ENCODE peak calls at places on chromosomes 6 and 20, in six cellular contexts. One of them, this sample, is unnamed. For H3K4me1, the result is how much of the 10 kb centered on the place peaks cover.

GRCh38 chr20:32539063-32539816 is 45.9 kb downstream of the NOL4L start:
- DNase-seq in tibial artery: no peak
- DNase-seq in tibial nerve: no peak
- DNase-seq in cardiac muscle cell: no peak
- DNase-seq in HepG2: no peak
- DNase-seq in PC-9: no peak
- DNase-seq in this sample: no peak

GRCh38 chr20:13819885-13820645 is 35.2 kb downstream of the NDUFAF5 start:
- DNase-seq in tibial artery: no peak
- DNase-seq in tibial nerve: no peak
- DNase-seq in cardiac muscle cell: peak
- DNase-seq in HepG2: peak
- DNase-seq in PC-9: peak
- DNase-seq in this sample: peak

GRCh38 chr20:36335187-36335870 is 29.2 kb downstream of the DLGAP4 start:
- DNase-seq in tibial artery: no peak
- DNase-seq in tibial nerve: no peak
- DNase-seq in cardiac muscle cell: no peak
- DNase-seq in HepG2: no peak
- DNase-seq in PC-9: no peak
- DNase-seq in this sample: no peak

GRCh38 chr20:35171753-35172433 is at the start of gene PROCR:
- DNase-seq in tibial artery: peak
- DNase-seq in tibial nerve: peak
- DNase-seq in cardiac muscle cell: peak
- DNase-seq in HepG2: no peak
- DNase-seq in PC-9: peak
- DNase-seq in this sample: peak

GRCh38 chr6:136161950-136162349 is 88.2 kb downstream of the MTFR2 start:
- DNase-seq in tibial artery: no peak
- DNase-seq in tibial nerve: no peak
- DNase-seq in cardiac muscle cell: no peak
- DNase-seq in HepG2: no peak
- DNase-seq in PC-9: no peak
- DNase-seq in this sample: no peak

GRCh38 chr20:61520761-61521460 is 268.9 kb downstream of the CDH4 start:
- DNase-seq in tibial artery: no peak
- DNase-seq in tibial nerve: no peak
- DNase-seq in cardiac muscle cell: no peak
- DNase-seq in HepG2: no peak
- DNase-seq in PC-9: no peak
- DNase-seq in this sample: no peak

GRCh38 chr6:45548657-45549515 is 171.2 kb upstream of the SUPT3H start:
- DNase-seq in tibial artery: no peak
- DNase-seq in tibial nerve: no peak
- DNase-seq in cardiac muscle cell: no peak
- DNase-seq in HepG2: no peak
- DNase-seq in PC-9: no peak
- DNase-seq in this sample: no peak

GRCh38 chr6:2943564-2943955 is 27.8 kb downstream of the SERPINB6 start:
- DNase-seq in tibial artery: no peak
- DNase-seq in tibial nerve: no peak
- DNase-seq in cardiac muscle cell: no peak
- DNase-seq in HepG2: no peak
- DNase-seq in PC-9: no peak
- DNase-seq in this sample: peak

GRCh38 chr20:40741507-40742106 is 52.6 kb upstream of the MAFB start:
- DNase-seq in tibial artery: no peak
- DNase-seq in tibial nerve: no peak
- DNase-seq in cardiac muscle cell: peak
- DNase-seq in HepG2: peak
- DNase-seq in PC-9: no peak
- DNase-seq in this sample: peak

GRCh38 chr6:139151425-139152087 is 16.7 kb downstream of the HECA start:
- DNase-seq in tibial artery: no peak
- DNase-seq in tibial nerve: no peak
- DNase-seq in cardiac muscle cell: no peak
- DNase-seq in HepG2: no peak
- DNase-seq in PC-9: no peak
- DNase-seq in this sample: no peak

GRCh38 chr6:139150915-139151314 is 16.0 kb downstream of the HECA start:
- DNase-seq in tibial artery: no peak
- DNase-seq in tibial nerve: no peak
- DNase-seq in cardiac muscle cell: no peak
- DNase-seq in HepG2: no peak
- DNase-seq in PC-9: no peak
- DNase-seq in this sample: no peak

GRCh38 chr6:139153876-139154275 is 19.0 kb downstream of the HECA start:
- DNase-seq in tibial artery: no peak
- DNase-seq in tibial nerve: no peak
- DNase-seq in cardiac muscle cell: no peak
- DNase-seq in HepG2: no peak
- DNase-seq in PC-9: no peak
- DNase-seq in this sample: no peak

GRCh38 chr6:139152088-139152891 is 17.4 kb downstream of the HECA start:
- DNase-seq in tibial artery: no peak
- DNase-seq in tibial nerve: no peak
- DNase-seq in cardiac muscle cell: no peak
- DNase-seq in HepG2: no peak
- DNase-seq in PC-9: no peak
- DNase-seq in this sample: no peak

DNA sequence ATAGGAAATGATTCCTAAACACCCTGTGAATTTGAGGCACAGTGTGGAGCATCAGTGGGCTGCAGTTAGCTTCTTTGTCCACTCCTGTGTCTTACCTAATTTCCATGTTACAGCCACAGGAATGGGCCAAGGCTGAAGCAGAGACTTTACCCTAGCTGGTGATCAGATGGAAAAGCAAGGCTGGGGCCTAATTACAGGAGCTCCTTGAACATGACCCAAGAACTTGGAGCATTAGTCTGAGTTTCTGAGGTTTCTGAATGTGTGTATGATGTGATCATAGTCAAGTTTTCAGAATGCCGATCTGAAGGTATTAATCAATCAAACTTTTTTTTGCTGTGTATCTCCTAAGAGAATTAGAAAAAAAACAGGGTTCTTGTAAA is 18.0 kb downstream of the HECA start:
- DNase-seq in tibial artery: no peak
- DNase-seq in tibial nerve: no peak
- DNase-seq in cardiac muscle cell: no peak
- DNase-seq in HepG2: no peak
- DNase-seq in PC-9: no peak
- DNase-seq in this sample: no peak
- H3K4me1 ChIP-seq in tibial artery: under half
- H3K4me1 ChIP-seq in tibial nerve: half or more
- H3K4me1 ChIP-seq in cardiac muscle cell: under half
- H3K4me1 ChIP-seq in HepG2: under half
- H3K4me1 ChIP-seq in PC-9: under half
- H3K4me1 ChIP-seq in this sample: half or more

GRCh38 chr6:100226811-100227210 is 232.8 kb upstream of the MCHR2 start:
- DNase-seq in tibial artery: no peak
- DNase-seq in tibial nerve: no peak
- DNase-seq in cardiac muscle cell: no peak
- DNase-seq in HepG2: no peak
- DNase-seq in PC-9: no peak
- DNase-seq in this sample: no peak

GRCh38 chr6:100230115-100230975 is 234.4 kb downstream of the SIM1 start:
- DNase-seq in tibial artery: no peak
- DNase-seq in tibial nerve: no peak
- DNase-seq in cardiac muscle cell: no peak
- DNase-seq in HepG2: no peak
- DNase-seq in PC-9: no peak
- DNase-seq in this sample: no peak

GRCh38 chr6:100230976-100231316 is 233.8 kb downstream of the SIM1 start:
- DNase-seq in tibial artery: no peak
- DNase-seq in tibial nerve: no peak
- DNase-seq in cardiac muscle cell: no peak
- DNase-seq in HepG2: no peak
- DNase-seq in PC-9: peak
- DNase-seq in this sample: no peak

GRCh38 chr6:100229512-100229911 is 235.2 kb downstream of the SIM1 start:
- DNase-seq in tibial artery: no peak
- DNase-seq in tibial nerve: no peak
- DNase-seq in cardiac muscle cell: no peak
- DNase-seq in HepG2: no peak
- DNase-seq in PC-9: no peak
- DNase-seq in this sample: no peak

GRCh38 chr6:100228437-100229424 is 234.7 kb upstream of the MCHR2 start:
- DNase-seq in tibial artery: peak
- DNase-seq in tibial nerve: peak
- DNase-seq in cardiac muscle cell: peak
- DNase-seq in HepG2: peak
- DNase-seq in PC-9: peak
- DNase-seq in this sample: peak
- H3K27ac ChIP-seq in tibial artery: peak
- H3K27ac ChIP-seq in tibial nerve: no peak
- H3K27ac ChIP-seq in cardiac muscle cell: no peak
- H3K27ac ChIP-seq in HepG2: no peak
- H3K27ac ChIP-seq in PC-9: peak
- H3K27ac ChIP-seq in this sample: no peak

GRCh38 chr6:73752943-73753342 is 56.9 kb downstream of the CD109 start:
- DNase-seq in tibial artery: no peak
- DNase-seq in tibial nerve: no peak
- DNase-seq in cardiac muscle cell: no peak
- DNase-seq in HepG2: no peak
- DNase-seq in PC-9: no peak
- DNase-seq in this sample: no peak

GRCh38 chr6:73746776-73747175 is 50.8 kb downstream of the CD109 start:
- DNase-seq in tibial artery: no peak
- DNase-seq in tibial nerve: no peak
- DNase-seq in cardiac muscle cell: no peak
- DNase-seq in HepG2: no peak
- DNase-seq in PC-9: no peak
- DNase-seq in this sample: no peak

GRCh38 chr6:73742433-73742832 is 46.4 kb downstream of the CD109 start:
- DNase-seq in tibial artery: no peak
- DNase-seq in tibial nerve: no peak
- DNase-seq in cardiac muscle cell: no peak
- DNase-seq in HepG2: no peak
- DNase-seq in PC-9: no peak
- DNase-seq in this sample: no peak

GRCh38 chr6:73743556-73743955 is 47.6 kb downstream of the CD109 start:
- DNase-seq in tibial artery: no peak
- DNase-seq in tibial nerve: no peak
- DNase-seq in cardiac muscle cell: no peak
- DNase-seq in HepG2: no peak
- DNase-seq in PC-9: no peak
- DNase-seq in this sample: no peak

GRCh38 chr6:73747293-73747692 is 51.3 kb downstream of the CD109 start:
- DNase-seq in tibial artery: no peak
- DNase-seq in tibial nerve: no peak
- DNase-seq in cardiac muscle cell: no peak
- DNase-seq in HepG2: no peak
- DNase-seq in PC-9: no peak
- DNase-seq in this sample: no peak
- H3K4me3 ChIP-seq in tibial artery: no peak
- H3K4me3 ChIP-seq in tibial nerve: no peak
- H3K4me3 ChIP-seq in cardiac muscle cell: no peak
- H3K4me3 ChIP-seq in HepG2: no peak
- H3K4me3 ChIP-seq in PC-9: no peak
- H3K4me3 ChIP-seq in this sample: no peak

DNA sequence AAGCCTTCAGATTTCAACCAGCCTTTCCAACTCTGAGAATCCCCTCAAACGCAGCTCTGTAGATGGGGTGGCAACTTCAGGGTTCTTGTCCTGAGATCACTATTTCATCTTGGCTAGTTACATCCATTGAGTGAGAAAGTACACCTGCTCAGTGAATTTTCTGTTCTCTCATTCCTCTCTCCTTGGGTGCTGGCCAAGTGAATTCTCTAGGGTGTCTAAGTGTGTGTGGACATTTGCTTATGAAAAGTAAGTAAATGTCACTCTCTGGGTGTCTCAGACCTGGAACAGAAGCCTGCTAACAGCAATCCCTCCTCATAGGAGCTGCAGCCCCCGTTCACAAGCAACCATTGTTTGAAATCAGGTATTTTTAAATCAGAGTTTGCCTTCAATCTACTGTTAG is 3.8 kb downstream of the RIN2 start:
- DNase-seq in tibial artery: no peak
- DNase-seq in tibial nerve: no peak
- DNase-seq in cardiac muscle cell: no peak
- DNase-seq in HepG2: no peak
- DNase-seq in PC-9: no peak
- DNase-seq in this sample: no peak
- H3K4me1 ChIP-seq in tibial artery: under half
- H3K4me1 ChIP-seq in tibial nerve: under half
- H3K4me1 ChIP-seq in cardiac muscle cell: under half
- H3K4me1 ChIP-seq in HepG2: under half
- H3K4me1 ChIP-seq in PC-9: half or more
- H3K4me1 ChIP-seq in this sample: under half

GRCh38 chr6:116176596-116176995 is 50.7 kb upstream of the COL10A1 start:
- DNase-seq in tibial artery: no peak
- DNase-seq in tibial nerve: no peak
- DNase-seq in cardiac muscle cell: no peak
- DNase-seq in HepG2: no peak
- DNase-seq in PC-9: no peak
- DNase-seq in this sample: no peak
- H3K27ac ChIP-seq in tibial artery: no peak
- H3K27ac ChIP-seq in tibial nerve: no peak
- H3K27ac ChIP-seq in cardiac muscle cell: no peak
- H3K27ac ChIP-seq in HepG2: no peak
- H3K27ac ChIP-seq in PC-9: no peak
- H3K27ac ChIP-seq in this sample: no peak

This sample was measured in stomach.